ENCODE peak calls at places on chromosome 22, in four cellular contexts. P is neuronal stem cell, N is IMR-90, S is mesenchymal stem cell. Z is an unnamed sample.
A peak's percentile ranks its signal among the peaks of the same experiment; 100 is the strongest.

GRCh38 chr22:44659140-44659539 is 42.9 kb upstream of the PRR5 start:
- DNase-seq in P (no peak), N (no peak), S (no peak), Z (no peak)

GRCh38 chr22:27754247-27754887 is 47.2 kb downstream of the MN1 start:
- DNase-seq in P (no peak), N (no peak), S (no peak), Z (no peak)

GRCh38 chr22:31952459-31952858 is 8.1 kb downstream of the YWHAH start:
- DNase-seq in P (no peak), N (peak; percentile 93), S (peak; percentile 79), Z (no peak)

GRCh38 chr22:18005201-18005926 is 19.0 kb downstream of the MICAL3 start:
- DNase-seq in P (no peak), N (no peak), S (no peak), Z (no peak)

GRCh38 chr22:48753752-48754517 is 1073.7 kb downstream of the BRD1 start:
- DNase-seq in P (no peak), N (no peak), S (no peak), Z (no peak)

GRCh38 chr22:18966748-18967147 is 30.7 kb upstream of the PRODH start:
- DNase-seq in P (no peak), N (no peak), S (no peak), Z (no peak)

GRCh38 chr22:30878516-30879365 is 89.8 kb downstream of the MORC2 start:
- DNase-seq in P (no peak), N (no peak), S (no peak), Z (no peak)

GRCh38 chr22:34808618-34809017 is 257.3 kb upstream of the ISX start:
- DNase-seq in P (peak; percentile 15), N (no peak), S (no peak), Z (peak; percentile 69)

GRCh38 chr22:44444341-44445306 is 53.4 kb downstream of the RTL6 start:
- DNase-seq in P (no peak), N (no peak), S (no peak), Z (peak; percentile 69)

GRCh38 chr22:20569059-20570058 is 61.9 kb downstream of the MED15 start:
- DNase-seq in P (no peak), N (peak; percentile 99), S (peak; percentile 98), Z (no peak)

GRCh38 chr22:46397514-46397913 is 62.0 kb downstream of the TRMU start:
- DNase-seq in P (no peak), N (no peak), S (no peak), Z (no peak)

GRCh38 chr22:46397951-46398350 is 62.4 kb downstream of the TRMU start:
- DNase-seq in P (no peak), N (no peak), S (no peak), Z (no peak)

GRCh38 chr22:46394622-46395021 is 59.1 kb downstream of the TRMU start:
- DNase-seq in P (no peak), N (no peak), S (no peak), Z (no peak)

GRCh38 chr22:46393791-46394333 is 58.3 kb downstream of the TRMU start:
- DNase-seq in P (no peak), N (no peak), S (no peak), Z (no peak)

GRCh38 chr22:46395145-46395544 is 59.6 kb downstream of the TRMU start:
- DNase-seq in P (no peak), N (no peak), S (no peak), Z (no peak)
- H3K4me3 ChIP-seq in P (no peak overlapping the region), N (no peak overlapping the region), S (no peak overlapping the region), Z (no peak overlapping the region)

GRCh38 chr22:41289681-41290080 is 3.7 kb upstream of the RANGAP1 start:
- DNase-seq in P (no peak), N (no peak), S (peak; percentile 28), Z (no peak)
- H2BK120ac ChIP-seq in P (no peak overlapping the region), N (peak overlapping the region; percentile 100), S (peak overlapping the region; percentile 27), Z (no peak overlapping the region)

DNA sequence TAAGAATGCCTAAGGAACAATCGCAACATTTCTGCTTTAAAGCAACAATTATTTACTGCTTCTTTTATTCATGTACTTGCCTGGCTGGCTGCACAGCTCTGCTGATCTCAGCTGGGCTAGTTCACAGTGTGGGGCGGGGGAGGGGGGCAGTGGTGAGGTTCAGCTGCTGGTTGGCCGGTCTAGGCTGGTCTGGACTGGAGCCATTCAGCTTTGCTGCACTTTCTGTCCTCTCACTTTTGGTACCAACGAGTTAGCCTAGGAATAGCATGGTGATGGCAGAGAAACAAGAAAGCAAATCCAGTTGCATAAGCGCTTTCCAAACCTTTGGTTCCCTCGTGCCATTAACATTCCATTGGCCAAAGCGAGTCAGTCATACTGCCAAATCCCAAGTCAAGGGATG is 16.0 kb upstream of the MIF start:
- DNase-seq in P (no peak), N (no peak), S (no peak), Z (no peak)
- H3K4me1 ChIP-seq in P (no peaks in the 10 kb centered on the region), N (no peaks in the 10 kb centered on the region), S (no peaks in the 10 kb centered on the region), Z (no peaks in the 10 kb centered on the region)

DNA sequence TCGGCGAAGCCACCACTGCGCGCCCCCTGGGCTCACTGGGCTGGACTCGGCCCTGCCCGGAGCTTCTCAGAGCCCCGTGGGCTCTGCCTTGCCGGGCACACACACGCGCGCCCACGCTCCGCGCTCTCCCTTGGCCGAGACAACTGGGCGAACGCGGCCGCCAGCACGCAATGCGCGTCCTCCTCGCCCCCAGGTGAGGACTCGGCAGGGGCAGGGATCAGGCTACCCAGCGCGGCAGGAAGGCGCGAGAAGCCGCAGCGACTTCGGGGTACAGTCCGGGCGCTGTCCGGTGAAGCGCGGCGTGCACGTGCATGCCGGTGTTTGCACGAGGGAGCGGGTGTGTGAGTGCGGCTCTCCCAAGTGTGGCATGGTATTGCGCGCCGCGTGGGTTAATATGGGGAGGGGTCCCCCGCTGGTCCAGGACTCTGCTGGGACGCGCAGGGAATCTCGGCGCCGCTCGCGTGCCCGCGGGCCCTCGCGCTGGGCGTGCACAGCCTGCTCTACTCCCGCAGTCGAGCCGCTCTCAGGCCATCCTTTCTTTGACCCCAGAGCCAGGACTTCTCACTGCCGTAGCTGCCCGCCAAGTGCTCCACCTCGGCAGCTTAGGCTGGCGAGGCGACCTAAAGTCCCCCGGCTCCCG is 5.5 kb downstream of the WNT7B start:
- DNase-seq in P (no peak), N (no peak), S (peak; percentile 14), Z (no peak)
- H3K4me3 ChIP-seq in P (peak overlapping the region; percentile 27), N (peak overlapping the region; percentile 21), S (peak overlapping the region; percentile 56), Z (no peak overlapping the region)

GRCh38 chr22:37803636-37804371 is 3.9 kb upstream of the GCAT start:
- DNase-seq in P (no peak), N (no peak), S (no peak), Z (no peak)

GRCh38 chr22:37804502-37804885 is 3.2 kb upstream of the GCAT start:
- DNase-seq in P (no peak), N (no peak), S (no peak), Z (no peak)

GRCh38 chr22:37805878-37806277 is 1.9 kb upstream of the GCAT start:
- DNase-seq in P (no peak), N (no peak), S (no peak), Z (no peak)

GRCh38 chr22:37806409-37807338 is 1.1 kb upstream of the GCAT start:
- DNase-seq in P (no peak), N (peak; percentile 52), S (peak; percentile 53), Z (peak; percentile 48)

DNA sequence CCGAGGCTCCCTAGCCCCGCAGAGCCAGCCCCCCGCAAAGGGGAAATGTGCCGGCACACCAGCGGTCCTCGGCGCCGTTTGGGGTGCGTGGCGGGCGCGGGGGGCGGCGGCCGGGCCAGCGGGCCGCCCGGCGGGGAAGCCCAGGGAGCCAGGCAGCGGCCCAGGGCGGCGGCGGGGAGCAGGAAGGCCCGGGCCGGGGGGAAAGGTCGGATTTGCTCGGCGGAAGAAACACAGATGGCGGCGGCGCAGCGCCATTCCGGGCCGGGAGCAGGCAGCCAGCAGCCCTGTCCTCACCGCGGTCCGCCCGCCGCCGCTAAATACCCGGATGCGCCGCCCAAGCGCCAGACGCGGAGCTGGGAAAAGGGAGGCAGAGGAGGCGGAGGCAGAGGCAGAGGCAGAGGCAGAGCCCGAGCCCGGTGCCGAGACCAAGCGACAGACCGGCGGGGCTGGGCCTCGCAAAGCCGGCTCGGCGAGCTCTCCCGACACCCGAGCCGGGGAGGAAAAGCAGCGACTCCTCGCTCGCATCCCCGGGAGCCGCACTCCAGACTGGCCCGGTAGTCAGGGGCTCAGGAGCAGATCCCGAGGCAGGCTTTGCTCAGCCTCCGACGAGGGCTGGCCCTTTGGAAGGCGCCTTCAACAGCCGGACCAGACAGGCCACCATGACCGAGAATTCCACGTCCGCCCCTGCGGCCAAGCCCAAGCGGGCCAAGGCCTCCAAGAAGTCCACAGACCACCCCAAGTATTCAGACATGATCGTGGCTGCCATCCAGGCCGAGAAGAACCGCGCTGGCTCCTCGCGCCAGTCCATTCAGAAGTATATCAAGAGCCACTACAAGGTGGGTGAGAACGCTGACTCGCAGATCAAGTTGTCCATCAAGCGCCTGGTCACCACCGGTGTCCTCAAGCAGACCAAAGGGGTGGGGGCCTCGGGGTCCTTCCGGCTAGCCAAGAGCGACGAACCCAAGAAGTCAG is 2.6 kb upstream of the GCAT start:
- DNase-seq in P (no peak), N (peak; percentile 70), S (peak; percentile 81), Z (peak; percentile 88)
- H2BK120ac ChIP-seq in P (peak overlapping the region; percentile 95), N (peak overlapping the region; percentile 52), S (peak overlapping the region; percentile 98), Z (peak overlapping the region; percentile 54)

DNA sequence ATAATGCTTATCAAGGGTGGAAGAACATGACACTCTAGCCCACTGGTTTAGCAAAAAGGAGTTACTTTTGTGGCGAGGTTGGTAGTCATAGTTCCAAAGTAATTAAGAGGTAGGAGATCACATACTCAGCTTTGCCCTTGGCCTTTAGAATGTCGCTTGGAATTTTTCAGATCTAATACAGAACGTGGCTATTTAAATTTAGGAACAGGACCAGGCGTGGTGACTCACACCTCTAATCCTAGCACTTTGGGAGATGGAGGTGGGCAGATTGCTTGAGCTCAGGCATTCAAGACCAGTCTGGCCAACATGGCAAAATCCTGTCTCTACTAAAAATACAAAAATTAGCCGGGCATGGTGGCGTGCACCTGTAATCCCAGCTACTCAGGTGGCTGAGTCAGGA is 26.1 kb upstream of the ZNRF3 start:
- DNase-seq in P (no peak), N (no peak), S (no peak), Z (peak; percentile 18)
- H3K4me1 ChIP-seq in P (no peaks in the 10 kb centered on the region), N (no peaks in the 10 kb centered on the region), S (no peaks in the 10 kb centered on the region), Z (no peaks in the 10 kb centered on the region)

GRCh38 chr22:46986788-46987187 is 224.3 kb downstream of the TBC1D22A start:
- DNase-seq in P (no peak), N (no peak), S (no peak), Z (no peak)

GRCh38 chr22:46983046-46983445 is 220.6 kb downstream of the TBC1D22A start:
- DNase-seq in P (no peak), N (no peak), S (no peak), Z (no peak)

GRCh38 chr22:46985507-46985882 is 223.0 kb downstream of the TBC1D22A start:
- DNase-seq in P (no peak), N (no peak), S (peak; percentile 2), Z (no peak)

GRCh38 chr22:46982635-46983034 is 220.2 kb downstream of the TBC1D22A start:
- DNase-seq in P (no peak), N (no peak), S (no peak), Z (no peak)

GRCh38 chr22:46984751-46985506 is 222.5 kb downstream of the TBC1D22A start:
- DNase-seq in P (no peak), N (peak; percentile 69), S (peak; percentile 3), Z (no peak)
- H3K4me3 ChIP-seq in P (no peak overlapping the region), N (no peak overlapping the region), S (no peak overlapping the region), Z (no peak overlapping the region)

GRCh38 chr22:37187552-37187890 is 526 bp downstream of the C1QTNF6 start:
- DNase-seq in P (no peak), N (peak; percentile 37), S (peak; percentile 78), Z (peak; percentile 45)
- H2BK120ac ChIP-seq in P (no peak overlapping the region), N (peak overlapping the region; percentile 80), S (peak overlapping the region; percentile 83), Z (peak overlapping the region; percentile 56)

Z was measured in mesendoderm.